ENCODE peak calls at places on chromosomes 16 and 17, in four cellular contexts. X, N, W and B are unnamed samples.

GRCh38 chr16:9955677-9956076 is 226.6 kb downstream of the GRIN2A start:
- DNase-seq in X (no peak), N (no peak), W (no peak), B (no peak)

GRCh38 chr16:4244254-4244812 is 2.5 kb upstream of the SRL start:
- DNase-seq in X (peak), N (no peak), W (no peak), B (no peak)

GRCh38 chr16:80250376-80250775 is 290.4 kb upstream of the DYNLRB2 start:
- DNase-seq in X (no peak), N (no peak), W (no peak), B (no peak)

GRCh38 chr17:59311051-59311468 is 20.4 kb upstream of the YPEL2 start:
- DNase-seq in X (peak), N (no peak), W (peak), B (peak)

GRCh38 chr16:77212736-77213541 is 13.7 kb downstream of the SYCE1L start:
- DNase-seq in X (peak), N (no peak), W (no peak), B (no peak)

GRCh38 chr16:89863741-89864391 is 9.5 kb upstream of the TCF25 start:
- DNase-seq in X (no peak), N (no peak), W (peak), B (peak)

GRCh38 chr16:26454102-26454501 is 612.6 kb upstream of the C16orf82 start:
- DNase-seq in X (no peak), N (no peak), W (no peak), B (peak)

GRCh38 chr17:19331134-19331533 is 31.4 kb downstream of the B9D1 start:
- DNase-seq in X (no peak), N (no peak), W (peak), B (peak)

GRCh38 chr17:49991409-49991808 is 3.6 kb downstream of the DLX3 start:
- DNase-seq in X (no peak), N (no peak), W (no peak), B (no peak)

GRCh38 chr16:1688807-1689560 is 10.9 kb downstream of the JPT2 start:
- DNase-seq in X (no peak), N (no peak), W (peak), B (no peak)

GRCh38 chr16:27470567-27471431 is 68.8 kb downstream of the IL21R start:
- DNase-seq in X (no peak), N (no peak), W (peak), B (peak)

GRCh38 chr16:31875112-31875803 is 1.7 kb downstream of the ZNF267 start:
- DNase-seq in X (no peak), N (no peak), W (peak), B (peak)

GRCh38 chr16:11743308-11744074 is 834 bp upstream of the TXNDC11 start:
- DNase-seq in X (no peak), N (no peak), W (peak), B (peak)

GRCh38 chr17:50151937-50152547 is 1.6 kb upstream of the PPP1R9B start:
- DNase-seq in X (peak), N (no peak), W (peak), B (peak)

GRCh38 chr16:27465483-27465879 is 63.5 kb downstream of the IL21R start:
- DNase-seq in X (no peak), N (no peak), W (no peak), B (no peak)

GRCh38 chr17:78315355-78316114 is 44.3 kb downstream of the SOCS3 start:
- DNase-seq in X (no peak), N (peak), W (peak), B (peak)

GRCh38 chr17:37261286-37261685 is 114.5 kb upstream of the C17orf78 start:
- DNase-seq in X (no peak), N (no peak), W (peak), B (no peak)

GRCh38 chr17:6523809-6524355 is 32.5 kb downstream of the PITPNM3 start:
- DNase-seq in X (no peak), N (no peak), W (no peak), B (no peak)

GRCh38 chr17:50420419-50421112 is 5.5 kb upstream of the ACSF2 start:
- DNase-seq in X (no peak), N (no peak), W (no peak), B (peak)

GRCh38 chr17:71360301-71360700 is 760.5 kb upstream of the SOX9 start:
- DNase-seq in X (no peak), N (no peak), W (peak), B (no peak)

GRCh38 chr16:69818811-69819587 is 56.9 kb downstream of the WWP2 start:
- DNase-seq in X (peak), N (no peak), W (no peak), B (no peak)

GRCh38 chr17:44004761-44005526 is 522 bp downstream of the NAGS start:
- DNase-seq in X (peak), N (no peak), W (no peak), B (no peak)

GRCh38 chr17:80866050-80866793 is 125.4 kb upstream of the CHMP6 start:
- DNase-seq in X (peak), N (no peak), W (peak), B (peak)
- TF ChIP-seq CTCF in X (peak), N (peak), W (peak), B (peak)

DNA sequence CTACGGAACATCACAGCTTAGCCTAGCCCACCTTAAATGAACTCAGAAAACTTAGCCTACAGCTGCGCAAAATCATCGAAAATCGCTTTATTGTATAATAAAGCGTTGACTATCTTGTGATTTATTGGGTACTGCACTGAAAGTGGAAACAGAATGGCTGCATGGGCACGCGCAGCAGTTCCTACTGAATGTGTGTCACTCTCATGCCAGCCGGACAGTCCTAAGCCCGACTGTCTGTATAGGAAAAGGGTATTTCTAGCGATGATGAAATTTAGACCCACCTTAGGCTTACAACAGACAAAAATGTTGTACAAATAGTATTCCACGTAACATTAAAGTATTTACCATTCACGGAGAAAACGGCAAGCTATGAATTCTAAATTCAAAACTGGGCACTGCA is 9.3 kb downstream of the FBXO31 start:
- DNase-seq in X (peak), N (no peak), W (no peak), B (no peak)
- H3K4me3 ChIP-seq in X (no peak), N (no peak), W (no peak), B (no peak)

GRCh38 chr17:74159226-74159840 is 44.1 kb upstream of the RPL38 start:
- DNase-seq in X (no peak), N (peak), W (no peak), B (no peak)
- TF ChIP-seq CTCF in X (no peak), N (no peak), W (no peak), B (no peak)

GRCh38 chr16:88384222-88385111 is 1.7 kb downstream of the ZNF469 start:
- DNase-seq in X (no peak), N (no peak), W (no peak), B (peak)

GRCh38 chr16:88382491-88383400 is at the start of gene ZNF469:
- DNase-seq in X (peak), N (no peak), W (no peak), B (peak)

GRCh38 chr16:88381820-88382451 is 823 bp upstream of the ZNF469 start:
- DNase-seq in X (no peak), N (no peak), W (no peak), B (no peak)

GRCh38 chr16:88385112-88385594 is 2.4 kb downstream of the ZNF469 start:
- DNase-seq in X (no peak), N (no peak), W (no peak), B (no peak)

DNA sequence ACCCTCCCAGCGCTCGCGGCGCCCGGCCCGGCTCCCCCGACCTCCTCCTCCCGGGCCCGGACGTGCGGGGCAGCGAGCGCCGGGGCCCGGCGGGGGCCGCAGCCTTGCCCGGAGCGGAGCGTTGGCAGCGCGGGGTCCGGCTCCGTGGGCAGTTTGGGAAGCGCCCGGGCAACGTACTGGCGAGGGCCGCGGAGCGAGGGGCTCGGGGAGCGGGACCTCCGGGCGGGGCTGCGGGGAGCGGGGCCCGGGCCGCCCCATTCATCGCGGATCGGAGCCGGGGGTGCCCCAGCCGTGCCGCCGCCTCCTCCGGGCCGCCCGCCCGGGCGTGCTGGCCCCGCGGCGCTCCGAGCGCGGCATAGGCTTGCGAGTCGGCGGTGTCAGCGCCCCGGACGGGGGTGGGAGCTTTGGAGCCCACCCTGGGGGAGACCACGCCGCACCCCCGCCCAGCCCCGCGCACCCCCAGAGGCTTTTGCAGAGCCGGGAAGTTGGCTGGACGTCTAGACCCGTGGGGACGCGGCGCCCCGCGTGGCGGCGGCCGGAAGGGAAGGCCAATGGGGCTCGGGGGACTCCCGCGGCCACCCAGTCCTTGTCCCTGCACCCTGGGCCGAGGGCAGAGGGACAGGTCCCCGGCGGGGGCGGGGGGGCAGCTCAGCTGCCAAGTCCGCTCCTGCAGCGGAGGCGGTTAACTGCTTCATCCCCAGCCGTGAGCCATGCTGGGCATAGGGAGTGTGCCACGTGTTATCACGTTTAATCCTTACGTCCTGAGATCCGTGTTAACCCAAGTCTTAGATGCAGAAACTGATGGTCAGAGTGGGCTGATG is 852 bp downstream of the ZNF469 start:
- DNase-seq in X (peak), N (no peak), W (peak), B (peak)
- H3K4me3 ChIP-seq in X (peak), N (peak), W (peak), B (peak)

GRCh38 chr17:491086-492014 is 138.7 kb upstream of the RPH3AL start:
- DNase-seq in X (peak), N (no peak), W (peak), B (peak)
- TF ChIP-seq CTCF in X (no peak), N (no peak), W (no peak), B (no peak)

GRCh38 chr16:85364323-85365040 is 248.6 kb upstream of the GSE1 start:
- DNase-seq in X (no peak), N (no peak), W (peak), B (peak)

GRCh38 chr16:85365120-85365519 is 248.0 kb upstream of the GSE1 start:
- DNase-seq in X (no peak), N (no peak), W (no peak), B (no peak)

GRCh38 chr16:85367485-85367884 is 245.6 kb upstream of the GSE1 start:
- DNase-seq in X (no peak), N (no peak), W (no peak), B (no peak)

GRCh38 chr16:85363881-85364280 is 249.2 kb upstream of the GSE1 start:
- DNase-seq in X (no peak), N (no peak), W (peak), B (no peak)

DNA sequence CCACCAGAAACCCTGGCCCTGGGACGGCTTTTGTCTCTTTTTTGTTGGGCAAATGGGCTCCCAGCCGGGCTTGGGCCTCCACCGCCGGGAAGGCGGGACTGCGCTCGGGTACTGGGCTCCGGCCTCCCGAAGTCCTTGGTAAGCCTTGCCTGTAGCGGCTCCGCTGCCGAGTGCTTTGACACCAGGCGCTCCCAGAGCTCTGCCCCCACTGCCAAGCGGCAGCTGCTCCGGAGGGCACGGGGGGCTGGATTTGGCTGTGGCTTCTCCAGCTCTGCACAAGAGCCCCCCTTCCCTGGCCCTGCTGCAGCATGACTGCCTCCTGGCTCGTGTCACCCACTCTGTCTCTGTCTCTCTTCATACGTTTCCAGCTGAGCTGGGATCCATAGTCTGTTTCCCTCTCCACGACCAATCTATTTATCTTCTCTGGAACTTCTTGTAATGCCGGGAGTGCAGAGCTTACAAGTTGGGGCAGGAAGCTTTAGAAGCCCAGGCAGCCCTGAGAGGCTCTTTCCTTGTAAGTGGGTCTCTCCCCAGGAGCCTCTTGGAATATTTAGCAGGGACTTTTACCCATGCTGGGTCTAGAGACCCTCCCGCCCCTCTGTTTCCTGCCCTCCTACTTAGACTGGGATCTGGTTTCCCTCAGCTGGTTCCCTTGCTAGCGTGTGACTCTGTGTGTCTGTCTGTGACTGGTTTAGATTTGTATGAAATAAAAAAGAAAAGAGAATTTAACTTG is 246.9 kb upstream of the GSE1 start:
- DNase-seq in X (peak), N (no peak), W (no peak), B (no peak)
- H3K4me3 ChIP-seq in X (no peak), N (peak), W (no peak), B (no peak)

DNA sequence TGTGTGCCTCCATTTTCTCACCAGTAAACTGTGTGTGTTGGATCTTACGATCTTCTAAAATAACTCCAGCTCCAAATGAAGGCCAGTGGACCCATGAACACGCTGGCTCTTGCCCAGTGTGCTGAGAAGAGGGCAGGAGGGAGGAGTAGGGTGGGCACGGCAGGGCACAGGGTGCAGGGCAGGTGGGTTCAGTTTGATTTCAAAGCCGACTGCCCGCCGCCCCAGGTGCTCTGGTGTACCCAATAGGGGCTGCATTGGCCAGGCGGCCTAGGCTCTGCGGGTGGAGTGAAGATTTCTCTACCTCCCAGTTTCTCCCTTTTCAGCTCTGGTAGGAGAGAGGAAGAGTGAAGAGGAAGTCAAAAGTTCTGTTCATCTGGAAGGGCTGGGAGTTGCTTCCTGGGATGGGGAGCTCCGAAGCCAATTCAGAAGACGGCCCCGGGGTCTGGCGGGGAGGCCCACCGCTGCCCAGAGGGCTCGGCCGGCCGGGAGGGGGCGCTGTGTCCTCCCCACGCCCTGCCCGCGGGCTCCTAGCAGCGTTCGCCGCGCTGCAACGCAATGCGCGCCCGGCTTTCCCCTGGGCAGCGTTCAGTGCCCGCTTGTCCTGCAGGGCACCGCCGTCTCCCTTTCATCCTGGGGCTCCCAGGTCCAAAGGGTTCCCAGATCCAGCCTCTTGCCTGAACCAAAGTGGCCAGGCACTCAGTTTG is 1.1 kb upstream of the CRHR1 start:
- DNase-seq in X (peak), N (no peak), W (no peak), B (peak)
- TF ChIP-seq CTCF in X (peak), N (peak), W (no peak), B (no peak)

GRCh38 chr16:24723663-24724062 is 5.8 kb upstream of the TNRC6A start:
- DNase-seq in X (no peak), N (no peak), W (peak), B (peak)

GRCh38 chr16:24717411-24717810 is 12.0 kb upstream of the TNRC6A start:
- DNase-seq in X (no peak), N (no peak), W (peak), B (no peak)

GRCh38 chr16:24718967-24719521 is 10.4 kb upstream of the TNRC6A start:
- DNase-seq in X (no peak), N (no peak), W (no peak), B (no peak)

GRCh38 chr16:24721830-24722238 is 7.6 kb upstream of the TNRC6A start:
- DNase-seq in X (no peak), N (no peak), W (peak), B (no peak)
- H3K4me3 ChIP-seq in X (no peak), N (no peak), W (no peak), B (no peak)

GRCh38 chr17:82085931-82086764 is 11.9 kb downstream of the FASN start:
- DNase-seq in X (no peak), N (no peak), W (no peak), B (no peak)

GRCh38 chr17:82085031-82085861 is 12.8 kb downstream of the FASN start:
- DNase-seq in X (no peak), N (no peak), W (no peak), B (no peak)

GRCh38 chr17:82083009-82083408 is 15.0 kb downstream of the FASN start:
- DNase-seq in X (no peak), N (no peak), W (no peak), B (no peak)

GRCh38 chr17:82083533-82084359 is 14.3 kb downstream of the FASN start:
- DNase-seq in X (no peak), N (no peak), W (no peak), B (no peak)

GRCh38 chr17:82084373-82085030 is 13.5 kb downstream of the FASN start:
- DNase-seq in X (no peak), N (no peak), W (no peak), B (no peak)
- TF ChIP-seq CTCF in X (no peak), N (no peak), W (no peak), B (no peak)